ENCODE peak calls at places on chromosomes 1 and 21, in eight cellular contexts. O, Q, V, Y, Z, P, B and U are unnamed samples.

GRCh38 chr1:121458291-121459048 is 273.7 kb downstream of the SRGAP2C start:
- DNase-seq in O (no peak), B (no peak), Q (no peak), Y (no peak), Z (no peak), V (no peak), P (no peak), U (peak; percentile 3)

GRCh38 chr1:163320891-163321290 is 863 bp upstream of the NUF2 start:
- DNase-seq in Q (no peak), V (no peak), O (no peak), B (no peak), Z (no peak), Y (no peak), P (no peak), U (no peak)

GRCh38 chr21:16588433-16588860 is 858.7 kb downstream of the USP25 start:
- DNase-seq in O (peak; percentile 82), V (no peak), Y (no peak), Z (peak; percentile 70), Q (peak; percentile 48), B (peak; percentile 49), P (peak; percentile 31), U (peak; percentile 94)

GRCh38 chr1:3546048-3546384 is 65.3 kb downstream of the MEGF6 start:
- DNase-seq in Z (no peak), P (no peak), Y (no peak), V (no peak), O (no peak), Q (no peak), B (no peak), U (no peak)

GRCh38 chr1:3910769-3911520 is 10.9 kb upstream of the C1orf174 start:
- DNase-seq in O (peak; percentile 59), Z (peak; percentile 37), Y (no peak), V (peak; percentile 94), B (no peak), P (peak; percentile 83), Q (peak; percentile 78), U (peak; percentile 71)

GRCh38 chr1:90730247-90731022 is 13.3 kb upstream of the BARHL2 start:
- DNase-seq in B (no peak), V (peak; percentile 68), Z (peak; percentile 12), Q (no peak), Y (no peak), P (no peak), O (no peak), U (peak; percentile 24)

GRCh38 chr1:54052470-54052933 is 502 bp downstream of the TMEM59 start:
- DNase-seq in V (peak; percentile 29), Z (peak; percentile 78), Y (no peak), O (peak; percentile 45), B (no peak), P (peak; percentile 32), Q (no peak), U (peak; percentile 31)

GRCh38 chr1:153532161-153532560 is 3.6 kb downstream of the S100A6 start:
- DNase-seq in Y (no peak), O (no peak), V (peak; percentile 71), P (no peak), B (no peak), Q (no peak), Z (no peak), U (no peak)

GRCh38 chr21:45562401-45562800 is 20.2 kb upstream of the SLC19A1 start:
- DNase-seq in Y (no peak), Z (no peak), O (no peak), Q (no peak), V (peak; percentile 1), P (peak; percentile 16), B (no peak), U (no peak)

GRCh38 chr1:178733972-178734371 is 8.9 kb downstream of the RALGPS2 start:
- DNase-seq in O (no peak), B (no peak), V (no peak), Q (no peak), P (no peak), Y (no peak), Z (no peak), U (no peak)

GRCh38 chr1:102219463-102219862 is 222.7 kb upstream of the OLFM3 start:
- DNase-seq in V (no peak), P (no peak), Y (no peak), O (no peak), B (no peak), Q (no peak), Z (no peak), U (no peak)

GRCh38 chr1:217373761-217374701 is 256.9 kb downstream of the GPATCH2 start:
- DNase-seq in V (no peak), O (no peak), P (no peak), Y (no peak), Z (no peak), B (no peak), Q (no peak), U (no peak)

GRCh38 chr1:2290595-2291510 is 62.7 kb downstream of the SKI start:
- DNase-seq in Q (peak; percentile 89), Z (peak; percentile 99), B (peak; percentile 83), O (peak; percentile 83), V (no peak), P (peak; percentile 74), Y (peak; percentile 47), U (peak; percentile 95)

GRCh38 chr1:186958520-186958919 is 129.8 kb downstream of the PLA2G4A start:
- DNase-seq in V (no peak), Z (peak; percentile 33), Y (no peak), B (peak; percentile 44), P (no peak), O (peak; percentile 86), Q (no peak), U (peak; percentile 78)

GRCh38 chr21:42652527-42653491 is 612 bp upstream of the PDE9A start:
- DNase-seq in Z (peak; percentile 4), O (no peak), V (peak; percentile 98), P (peak; percentile 75), Q (peak; percentile 84), B (no peak), Y (no peak), U (peak; percentile 29)
- TF ChIP-seq CTCF in Z (no peak), O (peak; percentile 16), V (peak; percentile 90), P (peak; percentile 62), Q (peak; percentile 64), B (peak; percentile 7), Y (peak; percentile 46), U (peak; percentile 44)

GRCh38 chr1:98921817-98922216 is 82.8 kb downstream of the PLPPR5 start:
- DNase-seq in B (no peak), Y (no peak), Q (no peak), O (peak; percentile 94), P (no peak), V (no peak), Z (no peak), U (no peak)

GRCh38 chr1:98919211-98919610 is 85.5 kb downstream of the PLPPR5 start:
- DNase-seq in Q (no peak), O (no peak), V (no peak), B (no peak), Y (no peak), P (no peak), Z (peak; percentile 68), U (no peak)

GRCh38 chr1:98923667-98924066 is 81.0 kb downstream of the PLPPR5 start:
- DNase-seq in V (no peak), P (no peak), Y (no peak), Z (no peak), B (no peak), O (peak; percentile 58), Q (no peak), U (no peak)

GRCh38 chr1:98919652-98920051 is 85.0 kb downstream of the PLPPR5 start:
- DNase-seq in Q (no peak), B (no peak), V (no peak), P (no peak), Y (no peak), O (no peak), Z (no peak), U (no peak)

DNA sequence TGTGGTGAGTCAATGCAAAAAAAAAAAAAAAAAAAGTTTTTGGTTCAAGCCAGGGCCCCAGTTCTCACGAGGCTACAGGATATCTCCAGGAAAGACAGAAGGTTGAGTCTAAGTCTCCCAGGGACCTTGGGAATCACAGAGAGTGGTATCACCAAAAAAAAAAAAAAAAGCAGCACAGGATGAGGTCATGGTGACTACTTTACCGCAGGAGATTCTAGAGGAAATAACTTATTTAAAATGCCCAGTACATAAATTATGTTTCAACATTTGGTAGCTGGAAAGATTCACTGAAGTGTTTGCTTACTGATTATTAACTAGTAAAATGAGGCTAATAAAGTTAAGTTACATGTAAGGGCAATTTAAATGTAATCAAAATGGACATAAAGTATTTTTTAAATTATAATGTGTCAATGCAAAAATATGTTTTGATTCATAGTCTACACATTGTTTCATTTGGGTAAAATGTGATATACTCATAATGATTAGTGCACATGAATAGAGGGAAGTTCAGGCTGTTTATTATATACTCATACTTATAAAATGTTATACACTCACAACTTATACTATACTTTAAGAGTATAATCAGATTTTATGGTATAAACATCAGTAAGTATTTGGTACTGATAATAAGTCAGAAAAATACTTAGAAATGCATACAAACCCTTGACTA is 84.1 kb downstream of the PLPPR5 start:
- DNase-seq in Z (peak; percentile 72), O (peak; percentile 79), P (no peak), V (no peak), Y (no peak), B (peak; percentile 28), Q (no peak), U (peak; percentile 43)
- H3K4me3 ChIP-seq in Z (no peak overlapping the region), O (no peak overlapping the region), P (no peak overlapping the region), V (no peak overlapping the region), Y (no peak overlapping the region), B (no peak overlapping the region), Q (no peak overlapping the region), U (no peak overlapping the region)

GRCh38 chr1:168110896-168111545 is 25.7 kb downstream of the GPR161 start:
- DNase-seq in P (no peak), Y (no peak), B (no peak), V (no peak), Q (no peak), Z (peak; percentile 8), O (peak; percentile 73), U (no peak)
- TF ChIP-seq CTCF in P (no peak), Y (no peak), B (no peak), V (no peak), Q (no peak), Z (no peak), O (no peak), U (no peak)

GRCh38 chr1:110672753-110673108 is 2.0 kb downstream of the KCNA3 start:
- DNase-seq in O (no peak), Z (no peak), P (no peak), Q (no peak), Y (no peak), B (no peak), V (no peak), U (no peak)

GRCh38 chr1:110673197-110673701 is 1.5 kb downstream of the KCNA3 start:
- DNase-seq in O (no peak), P (no peak), V (no peak), Z (no peak), Q (no peak), Y (no peak), B (no peak), U (no peak)

GRCh38 chr1:110673805-110674336 is 869 bp downstream of the KCNA3 start:
- DNase-seq in Y (no peak), B (no peak), Z (no peak), V (no peak), O (no peak), Q (peak; percentile 49), P (no peak), U (no peak)

GRCh38 chr1:110672001-110672752 is 2.6 kb downstream of the KCNA3 start:
- DNase-seq in O (no peak), Q (no peak), V (no peak), Y (no peak), B (no peak), P (no peak), Z (peak; percentile 36), U (no peak)

DNA sequence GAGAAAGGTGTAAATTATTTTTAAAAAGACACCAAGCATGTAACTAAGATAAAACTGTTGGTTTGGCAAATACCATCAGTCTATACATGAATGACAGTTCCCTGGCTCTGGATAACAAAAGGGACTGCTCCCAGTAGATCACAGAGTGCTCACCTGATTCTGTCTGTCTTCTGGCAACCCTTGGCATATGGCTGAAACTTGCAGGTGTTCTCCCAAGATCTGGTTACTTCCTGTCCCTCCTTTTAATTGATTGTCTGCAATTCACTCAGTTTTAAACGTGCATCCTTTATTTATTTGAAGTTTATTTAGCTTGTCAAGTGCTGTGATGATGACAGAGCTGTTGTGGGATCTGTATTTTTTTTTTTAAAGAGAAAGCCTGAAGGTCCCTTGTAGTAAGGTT is 3.4 kb downstream of the KCNA3 start:
- DNase-seq in Q (no peak), P (no peak), Z (no peak), V (no peak), B (no peak), Y (no peak), O (no peak), U (no peak)
- H3K4me3 ChIP-seq in Q (peak overlapping the region; percentile 65), P (no peak overlapping the region), Z (no peak overlapping the region), V (no peak overlapping the region), B (no peak overlapping the region), Y (no peak overlapping the region), O (no peak overlapping the region), U (no peak overlapping the region)